ENCODE peak calls at places on chromosomes 13 and 19, in four cellular contexts. A is breast epithelium, K is gastrocnemius medialis, S is ovary. V is an unnamed sample.

GRCh38 chr19:4406626-4407025 is 4.2 kb downstream of the CHAF1A start:
- DNase-seq in K (no peak), A (no peak), S (no peak), V (no peak)

GRCh38 chr13:77457989-77458388 is 77.5 kb upstream of the SCEL start:
- DNase-seq in A (no peak), K (no peak), S (no peak), V (no peak)

GRCh38 chr13:67353891-67354459 is 123.8 kb upstream of the PCDH9 start:
- DNase-seq in A (no peak), S (no peak), K (no peak), V (no peak)

GRCh38 chr19:37855098-37855497 is 51.3 kb downstream of the WDR87 start:
- DNase-seq in A (peak; percentile 20), S (no peak), K (no peak), V (no peak)

GRCh38 chr19:14383556-14383897 is 2.3 kb downstream of the ADGRE5 start:
- DNase-seq in A (no peak), S (no peak), K (no peak), V (no peak)

GRCh38 chr13:49606747-49607648 is 21.3 kb upstream of the ARL11 start:
- DNase-seq in K (peak; percentile 79), A (peak; percentile 85), S (peak; percentile 81), V (peak; percentile 64)

GRCh38 chr13:99759163-99759552 is 212.4 kb downstream of the ZIC5 start:
- DNase-seq in S (no peak), A (no peak), K (no peak), V (no peak)

GRCh38 chr19:55358943-55359908 is 3.8 kb downstream of the GARIN5B start:
- DNase-seq in A (no peak), S (no peak), K (no peak), V (no peak)

GRCh38 chr13:21528616-21529015 is 69.5 kb upstream of the ZDHHC20 start:
- DNase-seq in K (no peak), A (no peak), S (no peak), V (no peak)

GRCh38 chr13:87089391-87089790 is 581.8 kb upstream of the SLITRK5 start:
- DNase-seq in A (no peak), K (no peak), S (no peak), V (no peak)

GRCh38 chr19:6765738-6766356 is 1.4 kb downstream of the SH2D3A start:
- DNase-seq in K (no peak), S (no peak), A (peak; percentile 97), V (no peak)

GRCh38 chr13:111399776-111400505 is 79.5 kb downstream of the TEX29 start:
- DNase-seq in K (no peak), S (no peak), A (no peak), V (no peak)

GRCh38 chr13:27783111-27783510 is 9.2 kb upstream of the GSX1 start:
- DNase-seq in A (no peak), S (no peak), K (no peak), V (no peak)

GRCh38 chr13:81929988-81930387 is 1589.1 kb upstream of the SPRY2 start:
- DNase-seq in A (no peak), K (no peak), S (no peak), V (no peak)

GRCh38 chr19:18097217-18097992 is at the start of gene MAST3:
- DNase-seq in S (peak; percentile 79), K (peak; percentile 65), A (peak; percentile 84), V (peak; percentile 71)

GRCh38 chr13:109274188-109274821 is 512.1 kb downstream of the IRS2 start:
- DNase-seq in S (no peak), K (no peak), A (no peak), V (no peak)

GRCh38 chr19:45598267-45599011 is 3.6 kb downstream of the GPR4 start:
- DNase-seq in K (no peak), S (no peak), A (no peak), V (no peak)

GRCh38 chr19:54162241-54162805 is 2.8 kb upstream of the LENG1 start:
- DNase-seq in K (peak; percentile 68), S (peak; percentile 87), A (peak; percentile 84), V (peak; percentile 45)

GRCh38 chr19:33446918-33447293 is 73.4 kb downstream of the CEBPG start:
- DNase-seq in A (no peak), S (no peak), K (no peak), V (no peak)

GRCh38 chr13:26299168-26299788 is 45.3 kb downstream of the CDK8 start:
- DNase-seq in K (no peak), S (no peak), A (no peak), V (no peak)

GRCh38 chr19:4081441-4082129 is 14.9 kb upstream of the ZBTB7A start:
- DNase-seq in K (no peak), S (no peak), A (no peak), V (no peak)

GRCh38 chr19:3094638-3095374 is 644 bp downstream of the GNA11 start:
- DNase-seq in K (no peak), S (no peak), A (no peak), V (no peak)

GRCh38 chr19:43778651-43779050 is 2.1 kb downstream of the KCNN4 start:
- DNase-seq in K (no peak), S (no peak), A (no peak), V (no peak)

GRCh38 chr19:49338691-49339363 is 3.6 kb downstream of the CD37 start:
- DNase-seq in A (peak; percentile 94), S (peak; percentile 85), K (peak; percentile 46), V (peak; percentile 30)

DNA sequence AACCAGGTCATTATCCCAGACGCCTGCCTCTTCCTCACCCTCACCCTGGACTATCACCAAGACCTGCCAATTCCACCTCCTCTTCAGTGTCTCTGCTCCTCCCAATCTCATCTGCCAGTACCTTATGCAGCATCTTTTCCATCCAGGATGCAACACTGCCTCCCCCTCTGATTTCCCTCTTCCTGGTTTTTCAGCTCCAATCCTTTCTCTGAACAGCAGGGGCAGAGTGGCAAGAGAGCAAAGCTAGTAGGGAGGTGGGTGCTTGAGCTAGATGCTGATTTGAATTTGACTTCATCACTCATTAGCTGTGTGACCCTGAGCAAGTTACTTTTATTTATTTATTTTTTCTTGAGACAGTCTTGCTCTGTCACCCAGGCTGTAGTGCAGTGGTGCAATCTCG is 25.6 kb upstream of the CABP5 start:
- DNase-seq in S (no peak), K (no peak), A (no peak), V (no peak)
- TF ChIP-seq CTCF in S (no peak), K (no peak), A (no peak), V (no peak)

GRCh38 chr19:1601613-1602064 is 3.6 kb downstream of the UQCR11 start:
- DNase-seq in K (no peak), A (no peak), S (no peak), V (no peak)
- TF ChIP-seq CTCF in K (no peak), A (no peak), S (no peak), V (peak; percentile 47)

GRCh38 chr13:93290503-93290902 is 63.9 kb downstream of the GPC6 start:
- DNase-seq in K (no peak), S (no peak), A (no peak), V (no peak)
- TF ChIP-seq CTCF in K (no peak), S (no peak), A (no peak), V (no peak)

GRCh38 chr19:39517432-39517831 is 2.5 kb downstream of the SELENOV start:
- DNase-seq in A (no peak), S (no peak), K (no peak), V (no peak)

GRCh38 chr19:39518975-39519374 is 4.0 kb downstream of the SELENOV start:
- DNase-seq in A (no peak), K (no peak), S (no peak), V (no peak)

GRCh38 chr19:39520541-39521204 is 5.7 kb downstream of the SELENOV start:
- DNase-seq in A (no peak), S (no peak), K (no peak), V (no peak)

GRCh38 chr19:39516270-39516669 is 1.3 kb downstream of the SELENOV start:
- DNase-seq in S (no peak), A (no peak), K (no peak), V (no peak)

DNA sequence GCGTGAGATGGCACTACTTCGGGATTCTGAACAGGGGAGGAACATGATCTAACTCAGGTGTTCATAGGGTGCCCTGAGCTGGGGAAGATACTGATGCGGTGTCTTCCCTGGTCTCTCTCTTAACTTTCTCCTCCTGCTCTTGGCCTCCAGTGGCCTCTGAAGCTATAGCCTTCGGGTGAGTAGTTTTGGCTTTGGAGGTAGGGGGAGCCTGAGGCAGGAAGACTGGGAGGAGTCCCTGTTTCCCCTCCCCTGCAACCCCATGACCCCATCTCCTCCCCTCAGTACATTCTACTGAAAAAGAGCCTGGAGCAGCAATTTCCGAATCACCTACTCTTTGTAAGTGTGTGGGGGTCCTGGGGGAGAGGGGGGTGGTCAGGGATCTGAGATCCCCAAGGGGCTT is 3.5 kb downstream of the SELENOV start:
- DNase-seq in S (no peak), K (no peak), A (no peak), V (no peak)
- TF ChIP-seq CTCF in S (no peak), K (no peak), A (no peak), V (no peak)

DNA sequence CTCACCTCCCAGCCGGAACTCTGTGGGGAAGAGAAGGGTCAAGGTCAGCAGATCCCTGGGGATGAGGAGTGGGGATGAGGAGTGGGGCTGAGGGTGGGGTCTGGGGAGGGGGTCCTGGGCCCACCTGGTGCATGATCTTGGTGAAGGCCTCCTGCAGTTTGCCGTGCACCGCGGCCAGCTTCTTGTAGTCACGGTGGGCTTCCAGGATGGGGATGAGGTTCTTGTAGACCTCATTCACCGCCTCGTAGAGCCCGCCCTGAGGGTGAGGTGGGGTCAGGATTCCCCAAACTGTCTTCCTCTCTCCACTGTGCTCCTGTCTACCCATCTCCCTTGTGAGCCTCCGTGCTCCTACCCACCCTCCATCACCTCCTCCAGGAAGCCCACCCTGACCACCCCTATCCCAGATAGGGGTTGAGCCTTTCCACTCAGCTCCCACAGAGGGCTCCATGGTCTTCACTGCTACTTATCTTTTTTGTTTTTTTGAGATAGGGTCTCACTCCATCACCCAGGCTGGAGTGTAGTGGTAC is 6.8 kb upstream of the KANK2 start:
- DNase-seq in K (no peak), A (no peak), S (no peak), V (no peak)
- TF ChIP-seq CTCF in K (no peak), A (peak; percentile 52), S (no peak), V (peak; percentile 3)

GRCh38 chr13:50801087-50801931 is 42.2 kb downstream of the DLEU7 start:
- DNase-seq in A (peak; percentile 26), K (peak; percentile 20), S (peak; percentile 16), V (peak; percentile 73)

GRCh38 chr13:50810998-50811397 is 32.5 kb downstream of the DLEU7 start:
- DNase-seq in A (no peak), S (no peak), K (no peak), V (no peak)

GRCh38 chr13:50810468-50810867 is 33.0 kb downstream of the DLEU7 start:
- DNase-seq in S (no peak), A (no peak), K (no peak), V (no peak)

GRCh38 chr13:50809133-50810090 is 34.1 kb downstream of the DLEU7 start:
- DNase-seq in A (no peak), S (no peak), K (no peak), V (no peak)

GRCh38 chr13:50805805-50806204 is 37.7 kb downstream of the DLEU7 start:
- DNase-seq in A (no peak), S (no peak), K (no peak), V (no peak)
- TF ChIP-seq CTCF in A (no peak), S (no peak), K (no peak), V (peak; percentile 28)

V was measured in neural crest cell.